ENCODE peak calls at places on chromosomes 2 and 18, in four cellular contexts. One of them, this sample, is unnamed.

GRCh38 chr2:23489471-23490400 is 104.8 kb downstream of the KLHL29 start:
- DNase-seq in AG10803: no peak
- DNase-seq in left ventricle myocardium inferior: no peak
- DNase-seq in pancreas: no peak
- DNase-seq in this sample: no peak

GRCh38 chr2:157868993-157869392 is 7.1 kb downstream of the ACVR1 start:
- DNase-seq in AG10803: no peak
- DNase-seq in pancreas: no peak
- DNase-seq in left ventricle myocardium inferior: no peak
- DNase-seq in this sample: peak; percentile 57

GRCh38 chr2:86703704-86704370 is 16.3 kb upstream of the RMND5A start:
- DNase-seq in AG10803: peak; percentile 77
- DNase-seq in pancreas: peak; percentile 63
- DNase-seq in left ventricle myocardium inferior: peak; percentile 39
- DNase-seq in this sample: peak; percentile 34

GRCh38 chr18:45637546-45638327 is 22.5 kb downstream of the SLC14A2 start:
- DNase-seq in AG10803: peak; percentile 81
- DNase-seq in left ventricle myocardium inferior: no peak
- DNase-seq in pancreas: no peak
- DNase-seq in this sample: no peak

GRCh38 chr18:48809365-48809764 is 141.4 kb downstream of the SMAD7 start:
- DNase-seq in pancreas: no peak
- DNase-seq in AG10803: no peak
- DNase-seq in left ventricle myocardium inferior: no peak
- DNase-seq in this sample: no peak

GRCh38 chr18:24538421-24539264 is 78.2 kb downstream of the HRH4 start:
- DNase-seq in AG10803: no peak
- DNase-seq in left ventricle myocardium inferior: no peak
- DNase-seq in pancreas: no peak
- DNase-seq in this sample: no peak

GRCh38 chr2:98468621-98469236 is 24.1 kb downstream of the INPP4A start:
- DNase-seq in AG10803: no peak
- DNase-seq in left ventricle myocardium inferior: no peak
- DNase-seq in pancreas: no peak
- DNase-seq in this sample: peak; percentile 65

GRCh38 chr2:234469251-234469845 is 27.5 kb downstream of the ARL4C start:
- DNase-seq in AG10803: no peak
- DNase-seq in pancreas: no peak
- DNase-seq in left ventricle myocardium inferior: no peak
- DNase-seq in this sample: no peak

GRCh38 chr2:109644571-109645275 is 30.6 kb downstream of the SOWAHC start:
- DNase-seq in AG10803: peak; percentile 21
- DNase-seq in left ventricle myocardium inferior: peak; percentile 19
- DNase-seq in pancreas: peak; percentile 85
- DNase-seq in this sample: no peak

GRCh38 chr2:19235308-19235707 is 123.1 kb downstream of the OSR1 start:
- DNase-seq in AG10803: peak; percentile 89
- DNase-seq in pancreas: no peak
- DNase-seq in left ventricle myocardium inferior: no peak
- DNase-seq in this sample: peak; percentile 88

GRCh38 chr18:46155652-46156051 is 51.5 kb downstream of the HAUS1 start:
- DNase-seq in left ventricle myocardium inferior: no peak
- DNase-seq in pancreas: no peak
- DNase-seq in AG10803: peak; percentile 94
- DNase-seq in this sample: peak; percentile 74

GRCh38 chr2:11365096-11365856 is 20.8 kb upstream of the ROCK2 start:
- DNase-seq in pancreas: no peak
- DNase-seq in AG10803: no peak
- DNase-seq in left ventricle myocardium inferior: no peak
- DNase-seq in this sample: no peak

GRCh38 chr2:141557329-141558098 is 573.3 kb downstream of the LRP1B start:
- DNase-seq in left ventricle myocardium inferior: no peak
- DNase-seq in AG10803: peak; percentile 90
- DNase-seq in pancreas: peak; percentile 3
- DNase-seq in this sample: peak; percentile 91

GRCh38 chr18:36316246-36316645 is 18.7 kb downstream of the FHOD3 start:
- DNase-seq in pancreas: no peak
- DNase-seq in left ventricle myocardium inferior: no peak
- DNase-seq in AG10803: no peak
- DNase-seq in this sample: peak; percentile 38

GRCh38 chr2:190088917-190089316 is 26.4 kb upstream of the MSTN start:
- DNase-seq in pancreas: peak; percentile 20
- DNase-seq in left ventricle myocardium inferior: no peak
- DNase-seq in AG10803: peak; percentile 63
- DNase-seq in this sample: peak; percentile 81

GRCh38 chr2:84033347-84033974 is 425.6 kb downstream of the SUCLG1 start:
- DNase-seq in left ventricle myocardium inferior: no peak
- DNase-seq in AG10803: no peak
- DNase-seq in pancreas: no peak
- DNase-seq in this sample: no peak

GRCh38 chr18:77131652-77132368 is 773 bp downstream of the MBP start:
- DNase-seq in AG10803: no peak
- DNase-seq in pancreas: peak; percentile 67
- DNase-seq in left ventricle myocardium inferior: peak; percentile 69
- DNase-seq in this sample: no peak

GRCh38 chr2:157777425-157777824 is 98.7 kb downstream of the ACVR1 start:
- DNase-seq in pancreas: no peak
- DNase-seq in AG10803: peak; percentile 57
- DNase-seq in left ventricle myocardium inferior: no peak
- DNase-seq in this sample: peak; percentile 71

GRCh38 chr18:55968550-55968949 is 380.6 kb upstream of the TCF4 start:
- DNase-seq in AG10803: peak; percentile 26
- DNase-seq in pancreas: no peak
- DNase-seq in left ventricle myocardium inferior: no peak
- DNase-seq in this sample: peak; percentile 74

GRCh38 chr2:28364611-28365010 is 28.0 kb upstream of the FOSL2 start:
- DNase-seq in left ventricle myocardium inferior: no peak
- DNase-seq in AG10803: peak; percentile 31
- DNase-seq in pancreas: no peak
- DNase-seq in this sample: peak; percentile 48

GRCh38 chr2:36356199-36356989 is 816 bp downstream of the CRIM1 start:
- DNase-seq in AG10803: peak; percentile 42
- DNase-seq in pancreas: peak; percentile 23
- DNase-seq in left ventricle myocardium inferior: peak; percentile 54
- DNase-seq in this sample: peak; percentile 35

GRCh38 chr2:143231257-143231650 is 102.0 kb downstream of the ARHGAP15 start:
- DNase-seq in AG10803: no peak
- DNase-seq in left ventricle myocardium inferior: no peak
- DNase-seq in pancreas: no peak
- DNase-seq in this sample: no peak

GRCh38 chr18:74942319-74942910 is 266.5 kb downstream of the PTGR3 start:
- DNase-seq in left ventricle myocardium inferior: no peak
- DNase-seq in AG10803: no peak
- DNase-seq in pancreas: no peak
- DNase-seq in this sample: no peak

GRCh38 chr2:44444881-44445280 is 83.1 kb downstream of the CAMKMT start:
- DNase-seq in pancreas: no peak
- DNase-seq in left ventricle myocardium inferior: no peak
- DNase-seq in AG10803: no peak
- DNase-seq in this sample: no peak

GRCh38 chr2:65024149-65024829 is 31.9 kb upstream of the CEP68 start:
- DNase-seq in AG10803: peak; percentile 94
- DNase-seq in left ventricle myocardium inferior: no peak
- DNase-seq in pancreas: no peak
- DNase-seq in this sample: peak; percentile 94

GRCh38 chr2:30293303-30293912 is 62.1 kb downstream of the LBH start:
- DNase-seq in pancreas: no peak
- DNase-seq in AG10803: peak; percentile 99
- DNase-seq in left ventricle myocardium inferior: no peak
- DNase-seq in this sample: peak; percentile 68

GRCh38 chr2:132038179-132038882 is 123.4 kb downstream of the ANKRD30BL start:
- DNase-seq in left ventricle myocardium inferior: no peak
- DNase-seq in pancreas: no peak
- DNase-seq in AG10803: no peak
- DNase-seq in this sample: peak; percentile 0

GRCh38 chr2:241598061-241598460 is 38.9 kb downstream of the THAP4 start:
- DNase-seq in AG10803: no peak
- DNase-seq in pancreas: no peak
- DNase-seq in left ventricle myocardium inferior: no peak
- DNase-seq in this sample: peak; percentile 49

GRCh38 chr18:48927286-48928080 is 23.3 kb downstream of the SMAD7 start:
- DNase-seq in AG10803: no peak
- DNase-seq in left ventricle myocardium inferior: no peak
- DNase-seq in pancreas: no peak
- DNase-seq in this sample: no peak

GRCh38 chr2:62663443-62663842 is 42.1 kb upstream of the EHBP1 start:
- DNase-seq in pancreas: no peak
- DNase-seq in AG10803: peak; percentile 100
- DNase-seq in left ventricle myocardium inferior: no peak
- DNase-seq in this sample: peak; percentile 96

GRCh38 chr18:79517322-79517721 is 121.6 kb downstream of the NFATC1 start:
- DNase-seq in left ventricle myocardium inferior: no peak
- DNase-seq in AG10803: no peak
- DNase-seq in pancreas: no peak
- DNase-seq in this sample: no peak

GRCh38 chr2:134235771-134236170 is 18.1 kb upstream of the MGAT5 start:
- DNase-seq in pancreas: no peak
- DNase-seq in AG10803: peak; percentile 34
- DNase-seq in left ventricle myocardium inferior: no peak
- DNase-seq in this sample: no peak

GRCh38 chr18:10455726-10456453 is 1.5 kb downstream of the APCDD1 start:
- DNase-seq in AG10803: no peak
- DNase-seq in pancreas: no peak
- DNase-seq in left ventricle myocardium inferior: no peak
- DNase-seq in this sample: no peak
- H3K4me3 ChIP-seq in AG10803: peak overlapping the region; percentile 58
- H3K4me3 ChIP-seq in pancreas: peak overlapping the region; percentile 57
- H3K4me3 ChIP-seq in left ventricle myocardium inferior: peak overlapping the region; percentile 76
- H3K4me3 ChIP-seq in this sample: no peak overlapping the region

DNA sequence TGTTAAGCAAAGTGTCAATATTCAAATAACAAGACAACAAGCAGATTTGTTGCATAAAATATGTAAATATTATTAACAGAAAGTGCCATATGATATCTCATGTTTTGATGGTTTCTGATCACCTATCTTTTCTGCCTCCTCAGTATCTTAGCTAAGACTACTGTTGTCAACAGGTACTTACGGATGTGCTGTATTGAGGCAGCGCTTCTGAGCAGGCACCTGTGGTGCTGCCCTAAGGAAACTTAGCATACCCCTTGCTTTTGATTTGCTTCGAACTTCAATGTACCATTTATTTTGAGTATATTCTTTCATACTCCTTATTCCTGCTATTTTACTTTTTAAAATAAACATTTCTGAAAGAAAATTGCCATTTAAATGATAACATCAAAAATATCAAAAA is 5.9 kb downstream of the FIGN start:
- DNase-seq in pancreas: no peak
- DNase-seq in left ventricle myocardium inferior: no peak
- DNase-seq in AG10803: no peak
- DNase-seq in this sample: no peak
- H3K4me3 ChIP-seq in pancreas: no peak overlapping the region
- H3K4me3 ChIP-seq in left ventricle myocardium inferior: peak overlapping the region; percentile 77
- H3K4me3 ChIP-seq in AG10803: no peak overlapping the region
- H3K4me3 ChIP-seq in this sample: no peak overlapping the region

GRCh38 chr2:231688616-231689508 is 19.5 kb upstream of the PTMA start:
- DNase-seq in left ventricle myocardium inferior: no peak
- DNase-seq in AG10803: no peak
- DNase-seq in pancreas: no peak
- DNase-seq in this sample: no peak

GRCh38 chr2:231689509-231689893 is 18.8 kb upstream of the PTMA start:
- DNase-seq in left ventricle myocardium inferior: no peak
- DNase-seq in pancreas: no peak
- DNase-seq in AG10803: no peak
- DNase-seq in this sample: no peak

GRCh38 chr2:231685349-231686191 is 22.8 kb upstream of the PTMA start:
- DNase-seq in pancreas: no peak
- DNase-seq in left ventricle myocardium inferior: no peak
- DNase-seq in AG10803: no peak
- DNase-seq in this sample: no peak

GRCh38 chr2:231687133-231687852 is 21.0 kb upstream of the PTMA start:
- DNase-seq in AG10803: no peak
- DNase-seq in pancreas: peak; percentile 60
- DNase-seq in left ventricle myocardium inferior: peak; percentile 58
- DNase-seq in this sample: peak; percentile 46

GRCh38 chr2:231687961-231688360 is 20.4 kb upstream of the PTMA start:
- DNase-seq in AG10803: no peak
- DNase-seq in pancreas: no peak
- DNase-seq in left ventricle myocardium inferior: no peak
- DNase-seq in this sample: no peak
- H3K4me3 ChIP-seq in AG10803: no peak overlapping the region
- H3K4me3 ChIP-seq in pancreas: no peak overlapping the region
- H3K4me3 ChIP-seq in left ventricle myocardium inferior: no peak overlapping the region
- H3K4me3 ChIP-seq in this sample: no peak overlapping the region

GRCh38 chr2:10028988-10029874 is 14.1 kb upstream of the KLF11 start:
- DNase-seq in AG10803: no peak
- DNase-seq in left ventricle myocardium inferior: peak; percentile 73
- DNase-seq in pancreas: no peak
- DNase-seq in this sample: no peak
- H3K4me3 ChIP-seq in AG10803: no peak overlapping the region
- H3K4me3 ChIP-seq in left ventricle myocardium inferior: peak overlapping the region; percentile 36
- H3K4me3 ChIP-seq in pancreas: no peak overlapping the region
- H3K4me3 ChIP-seq in this sample: no peak overlapping the region

DNA sequence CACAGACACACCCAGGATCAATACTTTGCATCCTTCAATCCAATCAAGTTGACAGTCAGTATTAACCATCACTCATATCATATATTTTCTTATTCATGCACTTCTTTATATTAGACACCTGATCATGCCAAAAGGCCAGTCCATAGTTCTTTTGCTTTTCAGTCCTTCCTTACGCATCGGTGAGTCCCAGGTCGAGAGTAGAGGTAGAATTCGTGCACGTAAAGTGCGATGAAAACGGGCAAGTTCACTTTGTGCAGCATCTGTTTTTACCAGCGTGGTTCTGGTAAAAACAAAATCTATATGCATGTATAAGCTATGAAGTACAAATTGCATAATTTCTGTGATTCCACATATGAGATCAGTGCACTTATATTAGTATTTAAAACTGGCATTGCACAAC is 1.2 kb upstream of the COPS8 start:
- DNase-seq in pancreas: no peak
- DNase-seq in left ventricle myocardium inferior: no peak
- DNase-seq in AG10803: no peak
- DNase-seq in this sample: no peak
- H3K4me3 ChIP-seq in pancreas: no peak overlapping the region
- H3K4me3 ChIP-seq in left ventricle myocardium inferior: peak overlapping the region; percentile 90
- H3K4me3 ChIP-seq in AG10803: peak overlapping the region; percentile 94
- H3K4me3 ChIP-seq in this sample: peak overlapping the region; percentile 93

This sample was measured in fibroblast of mammary gland.